ENCODE peak calls at places on chromosomes 6 and 20, in five cellular contexts. T, X, G, M and R are unnamed samples.

GRCh38 chr20:34528921-34529297 is 12.7 kb downstream of the DYNLRB1 start:
- DNase-seq in G (peak; percentile 39), M (no peak), T (peak; percentile 70), X (peak; percentile 74), R (peak; percentile 27)

GRCh38 chr6:44049163-44049988 is 77.9 kb downstream of the MRPL14 start:
- DNase-seq in X (no peak), T (peak; percentile 31), M (no peak), G (peak; percentile 85), R (peak; percentile 85)

GRCh38 chr6:3403244-3404154 is 53.4 kb downstream of the SLC22A23 start:
- DNase-seq in M (peak; percentile 86), T (no peak), X (no peak), G (no peak), R (no peak)

GRCh38 chr6:101747711-101748110 is 354.2 kb downstream of the GRIK2 start:
- DNase-seq in G (no peak), X (no peak), T (peak; percentile 31), M (no peak), R (no peak)

GRCh38 chr20:34990231-34990630 is 34.6 kb downstream of the MYH7B start:
- DNase-seq in T (no peak), G (no peak), X (no peak), M (peak; percentile 10), R (no peak)

GRCh38 chr20:2130062-2130591 is 28.5 kb downstream of the STK35 start:
- DNase-seq in M (no peak), T (no peak), G (no peak), X (no peak), R (no peak)

GRCh38 chr6:121828567-121828966 is 393.1 kb downstream of the GJA1 start:
- DNase-seq in X (no peak), T (no peak), M (no peak), G (no peak), R (peak; percentile 34)

GRCh38 chr6:98844244-98845161 is 10.1 kb downstream of the POU3F2 start:
- DNase-seq in T (no peak), X (no peak), G (no peak), M (no peak), R (peak; percentile 17)

GRCh38 chr6:15239606-15240364 is 6.1 kb upstream of the JARID2 start:
- DNase-seq in T (no peak), X (no peak), G (no peak), M (no peak), R (no peak)

GRCh38 chr20:1874534-1875168 is 20.6 kb upstream of the SIRPA start:
- DNase-seq in X (no peak), G (no peak), M (no peak), T (peak; percentile 58), R (no peak)

GRCh38 chr6:118780728-118781127 is 113.2 kb upstream of the ASF1A start:
- DNase-seq in X (no peak), G (no peak), T (no peak), M (no peak), R (no peak)

GRCh38 chr20:29878281-29878741 is 1379.2 kb upstream of the DEFB115 start:
- DNase-seq in G (peak; percentile 2), M (no peak), T (no peak), X (no peak), R (no peak)

GRCh38 chr6:137471497-137471896 is 22.7 kb downstream of the OLIG3 start:
- DNase-seq in G (no peak), X (no peak), M (no peak), T (no peak), R (no peak)

GRCh38 chr6:163427498-163428254 is 13.2 kb downstream of the QKI start:
- DNase-seq in G (peak; percentile 90), X (no peak), M (no peak), T (no peak), R (peak; percentile 69)

GRCh38 chr6:73505142-73505541 is 15.7 kb downstream of the EEF1A1 start:
- DNase-seq in G (no peak), T (no peak), M (no peak), X (no peak), R (no peak)

GRCh38 chr20:11431613-11432012 is 486.1 kb upstream of the BTBD3 start:
- DNase-seq in T (no peak), G (peak; percentile 14), X (no peak), M (no peak), R (no peak)

GRCh38 chr6:155498370-155498769 is 42.7 kb upstream of the NOX3 start:
- DNase-seq in X (no peak), G (no peak), M (no peak), T (no peak), R (peak; percentile 59)

GRCh38 chr20:3980260-3981131 is 34.9 kb downstream of the RNF24 start:
- DNase-seq in M (no peak), G (peak; percentile 76), T (no peak), X (peak; percentile 22), R (peak; percentile 16)

GRCh38 chr20:48706116-48706656 is 121.6 kb downstream of the PREX1 start:
- DNase-seq in X (no peak), G (peak; percentile 59), M (no peak), T (no peak), R (peak; percentile 68)

GRCh38 chr20:53757472-53757913 is 163.9 kb upstream of the ZNF217 start:
- DNase-seq in T (no peak), M (no peak), X (no peak), G (no peak), R (no peak)

GRCh38 chr6:104684911-104685415 is 174.8 kb downstream of the HACE1 start:
- DNase-seq in G (no peak), T (no peak), X (no peak), M (no peak), R (no peak)

GRCh38 chr6:104679971-104680370 is 179.7 kb downstream of the HACE1 start:
- DNase-seq in T (no peak), X (no peak), G (no peak), M (no peak), R (no peak)

GRCh38 chr6:104685871-104686549 is 173.7 kb downstream of the HACE1 start:
- DNase-seq in M (no peak), T (no peak), G (no peak), X (no peak), R (no peak)

GRCh38 chr6:104680539-104680938 is 179.2 kb downstream of the HACE1 start:
- DNase-seq in M (no peak), T (no peak), G (no peak), X (no peak), R (no peak)

GRCh38 chr6:104682722-104683643 is 176.7 kb downstream of the HACE1 start:
- DNase-seq in X (peak; percentile 38), M (peak; percentile 53), T (peak; percentile 41), G (peak; percentile 65), R (peak; percentile 74)
- H3K4me3 ChIP-seq in X (no peak overlapping the region), M (no peak overlapping the region), T (no peak overlapping the region), G (no peak overlapping the region), R (no peak overlapping the region)

DNA sequence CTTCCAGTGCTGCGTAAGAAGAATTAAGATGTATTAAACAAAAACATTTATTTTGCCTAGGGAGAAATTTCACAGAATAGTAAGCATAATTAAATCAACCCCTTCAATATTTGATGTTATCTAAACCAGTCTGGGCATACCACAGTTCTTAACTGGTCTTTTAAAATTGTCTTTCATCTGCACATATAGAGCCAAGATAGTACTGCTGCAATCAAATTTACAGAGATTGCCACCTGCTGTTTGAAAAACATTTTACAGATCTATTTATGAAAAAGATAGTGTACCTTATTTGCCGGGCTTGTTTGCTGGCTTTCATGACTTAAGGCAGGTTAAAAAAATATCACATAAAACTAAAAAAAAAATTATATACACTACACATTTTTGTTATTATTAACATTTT is 323.2 kb downstream of the ADGRB3 start:
- DNase-seq in X (no peak), G (peak; percentile 21), M (no peak), T (no peak), R (no peak)
- TF ChIP-seq CTCF in X (peak; percentile 40), G (peak; percentile 21), M (no peak), T (peak; percentile 37), R (no peak)

GRCh38 chr20:63537525-63538203 is 488 bp upstream of the PTK6 start:
- DNase-seq in T (peak; percentile 90), G (peak; percentile 91), M (peak; percentile 91), X (peak; percentile 85), R (peak; percentile 93)
- H3K4me3 ChIP-seq in T (peak overlapping the region; percentile 44), G (no peak overlapping the region), M (no peak overlapping the region), X (peak overlapping the region; percentile 55), R (peak overlapping the region; percentile 11)

DNA sequence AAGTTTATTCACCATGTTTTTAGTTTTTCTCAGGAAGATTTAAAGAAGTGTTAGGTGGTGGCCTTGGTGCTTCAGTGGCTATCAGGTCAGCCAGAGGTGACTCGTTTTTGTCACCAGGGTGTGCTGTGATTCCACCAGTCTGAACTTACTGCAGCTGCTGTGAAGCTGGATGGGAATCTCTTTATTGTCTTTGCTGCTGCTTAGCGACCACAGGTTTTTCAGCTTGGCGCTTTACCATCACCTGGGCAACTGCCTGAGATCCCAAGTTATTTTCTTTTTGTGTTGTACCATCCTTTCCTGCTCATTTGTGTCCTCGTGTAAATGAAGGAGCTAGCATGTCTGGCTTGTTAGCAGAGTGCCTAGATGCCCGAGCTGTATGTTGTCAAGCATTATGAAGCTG is 146.9 kb downstream of the MACROD2 start:
- DNase-seq in M (peak; percentile 60), X (no peak), G (peak; percentile 39), T (no peak), R (peak; percentile 65)
- TF ChIP-seq CTCF in M (peak; percentile 35), X (peak; percentile 68), G (peak; percentile 45), T (peak; percentile 46), R (peak; percentile 53)

GRCh38 chr6:10532392-10532791 is 11.2 kb downstream of the GCNT2 start:
- DNase-seq in T (no peak), M (no peak), G (no peak), X (no peak), R (no peak)

GRCh38 chr6:10528170-10528981 is 7.2 kb downstream of the GCNT2 start:
- DNase-seq in X (no peak), G (peak; percentile 76), T (no peak), M (peak; percentile 45), R (peak; percentile 37)

GRCh38 chr6:10531513-10531912 is 10.4 kb downstream of the GCNT2 start:
- DNase-seq in T (no peak), M (no peak), G (no peak), X (no peak), R (no peak)

GRCh38 chr6:10531942-10532341 is 10.8 kb downstream of the GCNT2 start:
- DNase-seq in T (no peak), M (no peak), G (no peak), X (no peak), R (no peak)

GRCh38 chr6:10529231-10529801 is 8.2 kb downstream of the GCNT2 start:
- DNase-seq in M (peak; percentile 43), T (no peak), G (no peak), X (no peak), R (no peak)
- H3K4me3 ChIP-seq in M (no peak overlapping the region), T (peak overlapping the region; percentile 52), G (no peak overlapping the region), X (peak overlapping the region; percentile 55), R (no peak overlapping the region)

DNA sequence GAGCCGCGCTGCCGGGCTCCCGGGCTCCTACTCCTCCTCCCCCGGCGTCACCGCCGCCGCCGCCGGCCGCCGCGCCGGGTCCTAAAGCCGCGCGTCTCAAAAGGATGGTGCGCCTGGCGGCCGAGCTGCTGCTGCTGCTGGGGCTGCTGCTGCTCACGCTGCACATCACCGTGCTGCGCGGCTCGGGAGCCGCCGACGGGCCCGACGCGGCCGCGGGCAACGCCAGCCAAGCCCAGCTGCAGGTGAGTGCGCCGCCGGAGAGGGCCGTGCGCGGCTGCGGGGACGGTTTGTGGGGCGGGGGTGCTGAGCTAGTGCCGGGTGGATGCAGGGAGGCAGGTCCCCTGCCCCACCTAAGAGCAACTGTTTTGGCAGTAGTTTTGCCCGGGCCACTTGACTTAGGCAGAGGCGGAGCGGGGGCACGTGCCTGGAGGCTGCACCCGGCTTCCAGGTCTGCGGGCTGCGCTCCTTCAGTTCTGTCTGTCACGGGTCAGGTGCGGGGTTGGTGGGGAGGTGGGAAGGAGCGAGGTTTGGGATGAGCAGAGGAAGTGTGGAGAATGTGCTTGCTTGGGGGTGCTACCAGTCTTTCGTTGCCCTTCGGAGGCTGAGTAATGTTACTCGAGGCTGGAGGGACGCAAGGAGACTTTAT is 722 bp downstream of the ISM1 start:
- DNase-seq in T (peak; percentile 29), X (peak; percentile 40), G (peak; percentile 61), M (peak; percentile 61), R (peak; percentile 92)
- TF ChIP-seq CTCF in T (no peak), X (peak; percentile 26), G (no peak), M (no peak), R (no peak)

GRCh38 chr6:25136879-25137278 is 142.3 kb upstream of the CARMIL1 start:
- DNase-seq in M (no peak), T (peak; percentile 40), X (no peak), G (no peak), R (no peak)
- H3K4me3 ChIP-seq in M (no peak overlapping the region), T (peak overlapping the region; percentile 53), X (peak overlapping the region; percentile 67), G (no peak overlapping the region), R (no peak overlapping the region)